ENCODE peak calls at places on chromosomes 1 and 21, in seven cellular contexts. One of them, this sample, is unnamed.

GRCh38 chr1:164261691-164262240 is 297.2 kb upstream of the PBX1 start:
- DNase-seq in activated T-cell treated with anti-CD3 and anti-CD28 coated beads for 48 hours: no peak
- DNase-seq in sciatic nerve: no peak
- DNase-seq in adrenal gland: no peak
- DNase-seq in anterior cingulate cortex: no peak
- DNase-seq in A549: no peak
- DNase-seq in dorsolateral prefrontal cortex: no peak
- DNase-seq in this sample: no peak

GRCh38 chr1:230632273-230632873 is 9.9 kb upstream of the COG2 start:
- DNase-seq in activated T-cell treated with anti-CD3 and anti-CD28 coated beads for 48 hours: no peak
- DNase-seq in adrenal gland: peak; percentile 33
- DNase-seq in dorsolateral prefrontal cortex: peak; percentile 65
- DNase-seq in anterior cingulate cortex: no peak
- DNase-seq in A549: peak; percentile 59
- DNase-seq in sciatic nerve: no peak
- DNase-seq in this sample: peak; percentile 60

GRCh38 chr1:248841702-248842395 is 3.8 kb downstream of the ZNF672 start:
- DNase-seq in dorsolateral prefrontal cortex: no peak
- DNase-seq in A549: peak; percentile 55
- DNase-seq in adrenal gland: no peak
- DNase-seq in activated T-cell treated with anti-CD3 and anti-CD28 coated beads for 48 hours: no peak
- DNase-seq in anterior cingulate cortex: no peak
- DNase-seq in sciatic nerve: peak; percentile 55
- DNase-seq in this sample: peak; percentile 54

GRCh38 chr21:44298301-44298700 is 1.6 kb upstream of the PFKL start:
- DNase-seq in sciatic nerve: no peak
- DNase-seq in dorsolateral prefrontal cortex: no peak
- DNase-seq in A549: no peak
- DNase-seq in activated T-cell treated with anti-CD3 and anti-CD28 coated beads for 48 hours: no peak
- DNase-seq in anterior cingulate cortex: no peak
- DNase-seq in adrenal gland: no peak
- DNase-seq in this sample: no peak

GRCh38 chr1:154863702-154864174 is 6.3 kb downstream of the KCNN3 start:
- DNase-seq in A549: peak; percentile 72
- DNase-seq in dorsolateral prefrontal cortex: no peak
- DNase-seq in adrenal gland: no peak
- DNase-seq in anterior cingulate cortex: no peak
- DNase-seq in activated T-cell treated with anti-CD3 and anti-CD28 coated beads for 48 hours: peak; percentile 32
- DNase-seq in sciatic nerve: no peak
- DNase-seq in this sample: peak; percentile 58

GRCh38 chr1:162487241-162487640 is 10.4 kb upstream of the UHMK1 start:
- DNase-seq in anterior cingulate cortex: no peak
- DNase-seq in A549: no peak
- DNase-seq in activated T-cell treated with anti-CD3 and anti-CD28 coated beads for 48 hours: no peak
- DNase-seq in sciatic nerve: no peak
- DNase-seq in adrenal gland: no peak
- DNase-seq in dorsolateral prefrontal cortex: no peak
- DNase-seq in this sample: no peak

GRCh38 chr1:16132325-16132785 is 23.5 kb downstream of the EPHA2 start:
- DNase-seq in activated T-cell treated with anti-CD3 and anti-CD28 coated beads for 48 hours: no peak
- DNase-seq in dorsolateral prefrontal cortex: no peak
- DNase-seq in anterior cingulate cortex: no peak
- DNase-seq in sciatic nerve: no peak
- DNase-seq in A549: no peak
- DNase-seq in adrenal gland: no peak
- DNase-seq in this sample: no peak

GRCh38 chr1:54402896-54403295 is 3.3 kb downstream of the SSBP3 start:
- DNase-seq in anterior cingulate cortex: no peak
- DNase-seq in dorsolateral prefrontal cortex: no peak
- DNase-seq in adrenal gland: no peak
- DNase-seq in A549: no peak
- DNase-seq in activated T-cell treated with anti-CD3 and anti-CD28 coated beads for 48 hours: no peak
- DNase-seq in sciatic nerve: no peak
- DNase-seq in this sample: no peak

GRCh38 chr21:43190544-43191340 is 21.9 kb downstream of the CRYAA start:
- DNase-seq in A549: no peak
- DNase-seq in adrenal gland: peak; percentile 7
- DNase-seq in dorsolateral prefrontal cortex: no peak
- DNase-seq in anterior cingulate cortex: no peak
- DNase-seq in activated T-cell treated with anti-CD3 and anti-CD28 coated beads for 48 hours: no peak
- DNase-seq in sciatic nerve: peak; percentile 48
- DNase-seq in this sample: no peak

GRCh38 chr21:45644041-45644906 is 749 bp downstream of the PCBP3 start:
- DNase-seq in sciatic nerve: peak; percentile 66
- DNase-seq in adrenal gland: peak; percentile 33
- DNase-seq in anterior cingulate cortex: no peak
- DNase-seq in activated T-cell treated with anti-CD3 and anti-CD28 coated beads for 48 hours: peak; percentile 30
- DNase-seq in dorsolateral prefrontal cortex: no peak
- DNase-seq in A549: no peak
- DNase-seq in this sample: peak; percentile 57

GRCh38 chr1:160624464-160624863 is 22.4 kb downstream of the SLAMF1 start:
- DNase-seq in activated T-cell treated with anti-CD3 and anti-CD28 coated beads for 48 hours: no peak
- DNase-seq in dorsolateral prefrontal cortex: no peak
- DNase-seq in anterior cingulate cortex: no peak
- DNase-seq in adrenal gland: no peak
- DNase-seq in A549: no peak
- DNase-seq in sciatic nerve: no peak
- DNase-seq in this sample: no peak

GRCh38 chr1:40476924-40477679 is at the start of gene ZFP69:
- DNase-seq in activated T-cell treated with anti-CD3 and anti-CD28 coated beads for 48 hours: peak; percentile 68
- DNase-seq in dorsolateral prefrontal cortex: peak; percentile 61
- DNase-seq in adrenal gland: peak; percentile 47
- DNase-seq in anterior cingulate cortex: no peak
- DNase-seq in A549: no peak
- DNase-seq in sciatic nerve: peak; percentile 80
- DNase-seq in this sample: peak; percentile 86

GRCh38 chr1:243559575-243560172 is 290.4 kb downstream of the AKT3 start:
- DNase-seq in activated T-cell treated with anti-CD3 and anti-CD28 coated beads for 48 hours: no peak
- DNase-seq in anterior cingulate cortex: no peak
- DNase-seq in adrenal gland: no peak
- DNase-seq in sciatic nerve: no peak
- DNase-seq in dorsolateral prefrontal cortex: no peak
- DNase-seq in A549: peak; percentile 47
- DNase-seq in this sample: no peak

GRCh38 chr1:21294266-21295058 is 4.2 kb upstream of the ECE1 start:
- DNase-seq in anterior cingulate cortex: no peak
- DNase-seq in activated T-cell treated with anti-CD3 and anti-CD28 coated beads for 48 hours: peak; percentile 80
- DNase-seq in adrenal gland: peak; percentile 41
- DNase-seq in A549: no peak
- DNase-seq in sciatic nerve: no peak
- DNase-seq in dorsolateral prefrontal cortex: no peak
- DNase-seq in this sample: no peak

GRCh38 chr1:201137579-201138310 is 10.8 kb upstream of the ASCL5 start:
- DNase-seq in sciatic nerve: peak; percentile 73
- DNase-seq in activated T-cell treated with anti-CD3 and anti-CD28 coated beads for 48 hours: no peak
- DNase-seq in adrenal gland: peak; percentile 72
- DNase-seq in A549: no peak
- DNase-seq in dorsolateral prefrontal cortex: no peak
- DNase-seq in anterior cingulate cortex: no peak
- DNase-seq in this sample: peak; percentile 69

GRCh38 chr1:208528577-208529240 is 284.5 kb upstream of the PLXNA2 start:
- DNase-seq in activated T-cell treated with anti-CD3 and anti-CD28 coated beads for 48 hours: no peak
- DNase-seq in adrenal gland: no peak
- DNase-seq in anterior cingulate cortex: peak; percentile 49
- DNase-seq in dorsolateral prefrontal cortex: peak; percentile 45
- DNase-seq in sciatic nerve: no peak
- DNase-seq in A549: no peak
- DNase-seq in this sample: no peak

GRCh38 chr1:28058168-28058567 is 30.2 kb downstream of the EYA3 start:
- DNase-seq in A549: no peak
- DNase-seq in dorsolateral prefrontal cortex: no peak
- DNase-seq in anterior cingulate cortex: no peak
- DNase-seq in adrenal gland: no peak
- DNase-seq in activated T-cell treated with anti-CD3 and anti-CD28 coated beads for 48 hours: no peak
- DNase-seq in sciatic nerve: no peak
- DNase-seq in this sample: no peak

GRCh38 chr1:168923521-168924136 is 182.9 kb upstream of the ATP1B1 start:
- DNase-seq in sciatic nerve: no peak
- DNase-seq in adrenal gland: no peak
- DNase-seq in activated T-cell treated with anti-CD3 and anti-CD28 coated beads for 48 hours: no peak
- DNase-seq in dorsolateral prefrontal cortex: no peak
- DNase-seq in A549: peak; percentile 33
- DNase-seq in anterior cingulate cortex: no peak
- DNase-seq in this sample: no peak

GRCh38 chr1:47759581-47760247 is 237.5 kb downstream of the TRABD2B start:
- DNase-seq in adrenal gland: no peak
- DNase-seq in activated T-cell treated with anti-CD3 and anti-CD28 coated beads for 48 hours: no peak
- DNase-seq in A549: no peak
- DNase-seq in dorsolateral prefrontal cortex: no peak
- DNase-seq in sciatic nerve: no peak
- DNase-seq in anterior cingulate cortex: no peak
- DNase-seq in this sample: no peak

This sample was measured in hepatocyte.